ENCODE peak calls at places on chromosomes 6 and 20, in nine cellular contexts. W is stimulated activated CD4-positive, alpha-beta T cell treated with anti-CD3 and anti-CD28 coated beads, Interleukin-15, amount 100 ng/mL, for 24 hours; K is GM04504; F is NCI-H1105; S is NCI-H82; M is nephron progenitor cell; T is breast epithelium; P is amniotic epithelial cell; D is cerebellum. Z is an unnamed sample.
A peak's percentile ranks its signal among the peaks of the same experiment; 100 is the strongest.

GRCh38 chr6:11231564-11232176 is 798 bp downstream of the NEDD9 start:
- DNase-seq in P (no peak), T (no peak), K (peak; percentile 40), M (no peak), W (no peak), D (no peak), F (no peak), S (no peak), Z (peak; percentile 43)

GRCh38 chr6:165451845-165452244 is 142.4 kb upstream of the C6orf118 start:
- DNase-seq in S (no peak), K (no peak), M (no peak), F (no peak), W (no peak), D (no peak), T (no peak), P (peak; percentile 9), Z (no peak)

GRCh38 chr20:19802492-19803158 is 44.6 kb downstream of the RIN2 start:
- DNase-seq in K (no peak), D (no peak), S (peak; percentile 55), W (no peak), P (no peak), F (peak; percentile 1), M (no peak), T (no peak), Z (peak; percentile 41)

GRCh38 chr20:41138527-41139226 is 1.3 kb downstream of the PLCG1 start:
- DNase-seq in K (no peak), D (no peak), M (peak; percentile 14), W (peak; percentile 56), F (no peak), P (no peak), T (no peak), S (no peak), Z (no peak)

GRCh38 chr6:147131728-147132127 is 72.5 kb upstream of the STXBP5 start:
- DNase-seq in D (no peak), T (no peak), P (peak; percentile 60), F (no peak), W (no peak), K (no peak), M (no peak), S (no peak), Z (no peak)

GRCh38 chr20:53080969-53081871 is 109.1 kb downstream of the TSHZ2 start:
- DNase-seq in P (no peak), F (no peak), T (no peak), W (peak; percentile 52), D (no peak), M (no peak), S (no peak), K (no peak), Z (no peak)

GRCh38 chr20:51342510-51343236 is 199.8 kb downstream of the NFATC2 start:
- DNase-seq in K (no peak), F (no peak), P (no peak), M (no peak), T (no peak), S (no peak), W (no peak), D (no peak), Z (no peak)

GRCh38 chr6:143206550-143206949 is 145.9 kb downstream of the AIG1 start:
- DNase-seq in M (no peak), K (no peak), T (no peak), P (no peak), D (no peak), W (no peak), F (no peak), S (no peak), Z (no peak)

GRCh38 chr20:38873050-38873581 is 53.1 kb upstream of the FAM83D start:
- DNase-seq in P (no peak), M (no peak), W (peak; percentile 91), D (no peak), K (no peak), F (no peak), S (no peak), T (no peak), Z (no peak)

GRCh38 chr6:3022765-3023662 is 23.3 kb downstream of the NQO2 start:
- DNase-seq in P (no peak), T (no peak), K (no peak), D (no peak), M (no peak), W (peak; percentile 66), S (peak; percentile 61), F (no peak), Z (peak; percentile 48)

GRCh38 chr6:126773122-126773805 is 345.2 kb upstream of the RSPO3 start:
- DNase-seq in T (no peak), F (no peak), P (peak; percentile 57), M (peak; percentile 5), K (no peak), S (no peak), W (no peak), D (no peak), Z (peak; percentile 9)

GRCh38 chr6:56220078-56220477 is 27.3 kb downstream of the COL21A1 start:
- DNase-seq in P (no peak), K (no peak), D (no peak), M (no peak), T (no peak), F (peak; percentile 80), W (no peak), S (no peak), Z (no peak)

GRCh38 chr6:32796848-32797776 is 19.7 kb downstream of the HLA-DOB start:
- DNase-seq in F (peak; percentile 6), S (peak; percentile 76), W (peak; percentile 83), D (peak; percentile 43), M (peak; percentile 89), K (peak; percentile 21), T (peak; percentile 80), P (peak; percentile 68), Z (peak; percentile 78)

GRCh38 chr6:71289039-71289801 is 609 bp downstream of the OGFRL1 start:
- DNase-seq in W (peak; percentile 36), F (peak; percentile 16), S (peak; percentile 50), K (no peak), T (no peak), D (peak; percentile 23), M (peak; percentile 63), P (peak; percentile 65), Z (peak; percentile 70)

GRCh38 chr6:170420791-170421776 is 114.5 kb downstream of the FAM120B start:
- DNase-seq in F (no peak), S (no peak), W (no peak), D (no peak), M (no peak), T (no peak), P (no peak), K (no peak), Z (no peak)

GRCh38 chr6:39361657-39362486 is 39.4 kb upstream of the KCNK16 start:
- DNase-seq in M (peak; percentile 79), T (no peak), D (peak; percentile 67), W (peak; percentile 67), S (peak; percentile 85), K (peak; percentile 23), F (peak; percentile 80), P (peak; percentile 27), Z (peak; percentile 93)

GRCh38 chr20:32786059-32786760 is 24.0 kb downstream of the DNMT3B start:
- DNase-seq in K (no peak), M (no peak), P (no peak), S (no peak), W (no peak), T (no peak), D (no peak), F (no peak), Z (no peak)

GRCh38 chr6:132648356-132648755 is 10.6 kb downstream of the TAAR1 start:
- DNase-seq in W (peak; percentile 6), T (no peak), D (no peak), S (no peak), F (no peak), K (no peak), P (peak; percentile 76), M (no peak), Z (no peak)

GRCh38 chr6:46491789-46492547 is 719 bp upstream of the RCAN2 start:
- DNase-seq in M (peak; percentile 57), F (peak; percentile 42), W (peak; percentile 14), T (no peak), K (no peak), S (peak; percentile 41), D (peak; percentile 80), P (peak; percentile 30), Z (peak; percentile 70)

GRCh38 chr6:91376686-91377085 is 789.8 kb upstream of the MAP3K7 start:
- DNase-seq in K (no peak), M (no peak), W (no peak), F (peak; percentile 89), S (no peak), D (peak; percentile 10), P (no peak), T (no peak), Z (peak; percentile 7)

GRCh38 chr6:161108886-161109285 is 117.3 kb downstream of the MAP3K4 start:
- DNase-seq in P (no peak), T (no peak), W (no peak), K (no peak), F (no peak), S (no peak), D (no peak), M (no peak), Z (no peak)

GRCh38 chr6:164085552-164086325 is 671.2 kb downstream of the QKI start:
- DNase-seq in T (no peak), W (no peak), S (no peak), F (no peak), D (peak; percentile 28), P (no peak), M (no peak), K (peak; percentile 64), Z (peak; percentile 42)

GRCh38 chr6:134026597-134026996 is 25.8 kb downstream of the SLC2A12 start:
- DNase-seq in K (no peak), D (no peak), S (no peak), W (no peak), F (no peak), M (no peak), P (peak; percentile 77), T (no peak), Z (no peak)

GRCh38 chr6:157753291-157753690 is 69.8 kb upstream of the SNX9 start:
- DNase-seq in D (no peak), W (no peak), F (no peak), P (peak; percentile 17), K (no peak), S (peak; percentile 28), M (no peak), T (no peak), Z (no peak)

GRCh38 chr6:38169826-38170526 is 350.4 kb downstream of the ZFAND3 start:
- DNase-seq in M (no peak), D (peak; percentile 27), K (no peak), F (peak; percentile 73), W (no peak), T (peak; percentile 60), P (no peak), S (no peak), Z (peak; percentile 78)

GRCh38 chr20:18943542-18943941 is 130.0 kb downstream of the SCP2D1 start:
- DNase-seq in P (no peak), T (no peak), W (no peak), K (no peak), F (no peak), M (no peak), D (no peak), S (peak; percentile 19), Z (no peak)

GRCh38 chr6:104799134-104799657 is 60.5 kb downstream of the HACE1 start:
- DNase-seq in T (no peak), P (no peak), S (no peak), D (no peak), M (no peak), W (no peak), K (no peak), F (no peak), Z (no peak)

GRCh38 chr6:158572653-158573541 is 13.0 kb downstream of the TMEM181 start:
- DNase-seq in M (no peak), K (no peak), T (peak; percentile 46), F (no peak), D (no peak), W (no peak), P (no peak), S (no peak), Z (no peak)

GRCh38 chr6:64890609-64891008 is 816.4 kb downstream of the EYS start:
- DNase-seq in F (no peak), T (no peak), P (peak; percentile 77), K (no peak), S (no peak), W (no peak), M (no peak), D (no peak), Z (no peak)

Z was measured in iPS-NIHi11.